ENCODE peak calls at places on chromosome 9, in seven cellular contexts. B is GM23338, L is bronchial epithelial cell, U is fibroblast of lung, Q is epithelial cell of proximal tubule, Y is astrocyte of the spinal cord, X is right cardiac atrium. V is an unnamed sample.

GRCh38 chr9:34654317-34655083 is 2.5 kb downstream of the IL11RA start:
- DNase-seq in X (peak), Y (peak), L (no peak), Q (no peak), B (no peak), U (no peak), V (peak)

GRCh38 chr9:92963831-92964606 is 16.7 kb downstream of the FGD3 start:
- DNase-seq in Y (no peak), L (no peak), Q (no peak), B (no peak), X (peak), U (no peak), V (no peak)

GRCh38 chr9:77712533-77713130 is 64.5 kb upstream of the GNA14 start:
- DNase-seq in U (peak), L (peak), B (no peak), Y (peak), Q (peak), X (no peak), V (peak)

GRCh38 chr9:131598121-131598520 is 52.8 kb downstream of the PRRT1B start:
- DNase-seq in L (no peak), U (no peak), Q (no peak), Y (no peak), B (no peak), X (peak), V (no peak)

GRCh38 chr9:129284607-129285291 is 106.7 kb upstream of the IER5L start:
- DNase-seq in B (no peak), Y (no peak), L (no peak), Q (no peak), U (no peak), X (peak), V (no peak)

GRCh38 chr9:76023715-76024195 is 133.3 kb downstream of the PCSK5 start:
- DNase-seq in B (peak), U (peak), X (no peak), Y (peak), L (no peak), Q (no peak), V (no peak)

GRCh38 chr9:129319076-129319937 is 141.2 kb upstream of the IER5L start:
- DNase-seq in Q (no peak), B (no peak), L (no peak), U (no peak), X (peak), Y (no peak), V (no peak)

GRCh38 chr9:90300901-90301688 is 341.5 kb downstream of the DIRAS2 start:
- DNase-seq in U (peak), L (peak), Y (peak), Q (peak), B (no peak), X (peak), V (peak)

GRCh38 chr9:134663753-134664415 is 22.3 kb downstream of the COL5A1 start:
- DNase-seq in Y (no peak), Q (no peak), U (no peak), L (no peak), B (no peak), X (no peak), V (no peak)

GRCh38 chr9:113933188-113933587 is 57.1 kb downstream of the ZNF618 start:
- DNase-seq in Q (no peak), L (no peak), X (no peak), U (no peak), Y (no peak), B (no peak), V (no peak)

GRCh38 chr9:129669141-129669718 is 3.8 kb downstream of the PRRX2 start:
- DNase-seq in U (peak), Y (peak), X (peak), B (no peak), Q (no peak), L (no peak), V (peak)

GRCh38 chr9:100459963-100460362 is 13.0 kb upstream of the TMEFF1 start:
- DNase-seq in B (no peak), Q (no peak), Y (no peak), X (no peak), U (no peak), L (no peak), V (no peak)
- H3K4me3 ChIP-seq in B (no peak), Q (no peak), Y (no peak), X (no peak), U (no peak), L (no peak), V (no peak)

GRCh38 chr9:72150653-72151052 is 1.4 kb downstream of the GDA start:
- DNase-seq in Y (no peak), Q (no peak), U (no peak), X (no peak), B (no peak), L (no peak), V (no peak)

GRCh38 chr9:72149231-72149975 is at the start of gene GDA:
- DNase-seq in X (peak), U (peak), L (no peak), B (peak), Q (no peak), Y (no peak), V (no peak)

GRCh38 chr9:72147676-72148075 is 1.6 kb upstream of the GDA start:
- DNase-seq in X (no peak), Q (no peak), B (no peak), L (no peak), U (no peak), Y (no peak), V (no peak)

GRCh38 chr9:72150172-72150571 is 932 bp downstream of the GDA start:
- DNase-seq in Y (no peak), X (no peak), B (no peak), L (no peak), U (no peak), Q (no peak), V (no peak)

GRCh38 chr9:72151099-72151498 is 1.9 kb downstream of the GDA start:
- DNase-seq in L (no peak), Y (no peak), U (no peak), B (no peak), Q (no peak), X (no peak), V (no peak)
- H3K4me3 ChIP-seq in L (no peak), Y (no peak), U (no peak), B (no peak), Q (peak), X (no peak), V (no peak)

GRCh38 chr9:31336841-31337240 is 1047.6 kb upstream of the ACO1 start:
- DNase-seq in X (no peak), Y (no peak), L (no peak), B (no peak), U (no peak), Q (no peak), V (no peak)

GRCh38 chr9:31334837-31335528 is 1049.5 kb upstream of the ACO1 start:
- DNase-seq in U (no peak), Q (no peak), B (no peak), L (no peak), Y (no peak), X (no peak), V (no peak)

GRCh38 chr9:31336391-31336790 is 1048.1 kb upstream of the ACO1 start:
- DNase-seq in Y (no peak), B (no peak), Q (no peak), U (no peak), X (no peak), L (no peak), V (no peak)

GRCh38 chr9:31335529-31336234 is 1048.8 kb upstream of the ACO1 start:
- DNase-seq in Y (no peak), L (no peak), U (no peak), Q (no peak), X (no peak), B (no peak), V (no peak)
- H3K4me3 ChIP-seq in Y (no peak), L (no peak), U (no peak), Q (no peak), X (no peak), B (no peak), V (no peak)

GRCh38 chr9:102403514-102403913 is 591.6 kb upstream of the CYLC2 start:
- DNase-seq in B (no peak), U (no peak), L (no peak), Y (no peak), X (no peak), Q (no peak), V (no peak)

GRCh38 chr9:102405218-102405867 is 589.8 kb upstream of the CYLC2 start:
- DNase-seq in B (no peak), U (no peak), L (peak), Q (no peak), Y (no peak), X (no peak), V (no peak)
- H3K4me3 ChIP-seq in B (no peak), U (no peak), L (no peak), Q (no peak), Y (no peak), X (no peak), V (no peak)